ENCODE peak calls at places on chromosome X, in four cellular contexts. V is fibroblast of lung, N is GM23248, Q is GM23338. O is an unnamed sample.

GRCh38 chrX:39936886-39937770 is 160.6 kb downstream of the BCOR start:
- DNase-seq in V (no peak), N (no peak), Q (no peak), O (no peak)

GRCh38 chrX:153728095-153728494 is 3.4 kb downstream of the ABCD1 start:
- DNase-seq in V (no peak), N (no peak), Q (peak), O (no peak)

GRCh38 chrX:126164689-126165400 is 1.2 kb downstream of the DCAF12L2 start:
- DNase-seq in V (no peak), N (no peak), Q (no peak), O (no peak)

GRCh38 chrX:134885336-134886016 is 105.3 kb upstream of the SMIM10 start:
- DNase-seq in V (peak), N (no peak), Q (no peak), O (peak)

GRCh38 chrX:74835566-74835965 is 89.7 kb downstream of the NEXMIF start:
- DNase-seq in V (no peak), N (no peak), Q (no peak), O (no peak)

GRCh38 chrX:40307871-40308270 is 210.1 kb upstream of the BCOR start:
- DNase-seq in V (no peak), N (no peak), Q (no peak), O (no peak)

GRCh38 chrX:15493118-15494082 is at the start of gene PIR:
- DNase-seq in V (peak), N (peak), Q (peak), O (peak)

GRCh38 chrX:41119803-41120202 is 34.6 kb downstream of the USP9X start:
- DNase-seq in V (no peak), N (no peak), Q (no peak), O (no peak)

GRCh38 chrX:110847334-110847733 is 51.7 kb upstream of the CHRDL1 start:
- DNase-seq in V (peak), N (peak), Q (peak), O (peak)

GRCh38 chrX:129755779-129756650 is 17.2 kb downstream of the XPNPEP2 start:
- DNase-seq in V (no peak), N (no peak), Q (peak), O (no peak)

GRCh38 chrX:16785247-16786138 is 773 bp upstream of the TXLNG start:
- DNase-seq in V (no peak), N (peak), Q (peak), O (peak)

GRCh38 chrX:1524874-1525582 is 12.0 kb downstream of the P2RY8 start:
- DNase-seq in V (no peak), N (no peak), Q (no peak), O (no peak)

GRCh38 chrX:19709812-19710518 is 177.4 kb downstream of the SH3KBP1 start:
- DNase-seq in V (peak), N (peak), Q (no peak), O (peak)

GRCh38 chrX:152901816-152902501 is 4.1 kb downstream of the ZNF185 start:
- DNase-seq in V (peak), N (no peak), Q (peak), O (no peak)

GRCh38 chrX:154734101-154734781 is 16.6 kb downstream of the GAB3 start:
- DNase-seq in V (peak), N (peak), Q (no peak), O (peak)

GRCh38 chrX:114626323-114626722 is 42.4 kb downstream of the HTR2C start:
- DNase-seq in V (peak), N (peak), Q (peak), O (peak)

GRCh38 chrX:131081772-131082755 is 23.9 kb downstream of the ARHGAP36 start:
- DNase-seq in V (no peak), N (no peak), Q (peak), O (no peak)
- TF ChIP-seq EZH2 in V (no peak), N (no peak), Q (peak), O (no peak)

DNA sequence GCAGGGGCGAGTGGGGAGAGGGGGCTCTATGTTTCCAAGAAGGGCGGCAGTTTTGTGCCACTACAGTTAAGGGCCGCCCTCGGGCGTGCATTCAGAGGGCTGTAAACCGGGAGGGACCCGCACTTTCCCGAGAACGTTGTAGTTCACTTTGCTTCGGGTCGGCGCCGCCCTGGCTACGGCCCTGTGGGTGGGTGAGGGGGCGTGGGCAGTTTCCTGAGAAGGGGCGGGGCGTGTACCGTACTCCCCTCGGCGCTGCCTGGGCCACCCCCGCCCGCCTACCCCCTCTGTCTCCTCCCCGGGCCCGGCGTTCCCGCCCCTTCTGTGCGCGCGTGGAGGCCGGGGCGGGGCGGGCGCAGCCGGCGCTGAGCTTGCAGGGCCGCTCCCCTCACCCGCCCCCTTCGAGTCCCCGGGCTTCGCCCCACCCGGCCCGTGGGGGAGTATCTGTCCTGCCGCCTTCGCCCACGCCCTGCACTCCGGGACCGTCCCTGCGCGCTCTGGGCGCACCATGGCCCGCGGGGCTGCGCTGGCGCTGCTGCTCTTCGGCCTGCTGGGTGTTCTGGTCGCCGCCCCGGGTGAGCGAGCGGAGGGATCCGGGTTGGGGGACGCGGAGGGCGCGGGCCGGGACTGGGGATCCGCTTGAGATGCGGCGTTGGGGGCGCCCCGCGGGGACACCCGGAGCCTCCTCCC is at the start of gene CD99:
- DNase-seq in V (peak), N (peak), Q (peak), O (peak)
- TF ChIP-seq EZH2 in V (no peak), N (no peak), Q (no peak), O (no peak)

DNA sequence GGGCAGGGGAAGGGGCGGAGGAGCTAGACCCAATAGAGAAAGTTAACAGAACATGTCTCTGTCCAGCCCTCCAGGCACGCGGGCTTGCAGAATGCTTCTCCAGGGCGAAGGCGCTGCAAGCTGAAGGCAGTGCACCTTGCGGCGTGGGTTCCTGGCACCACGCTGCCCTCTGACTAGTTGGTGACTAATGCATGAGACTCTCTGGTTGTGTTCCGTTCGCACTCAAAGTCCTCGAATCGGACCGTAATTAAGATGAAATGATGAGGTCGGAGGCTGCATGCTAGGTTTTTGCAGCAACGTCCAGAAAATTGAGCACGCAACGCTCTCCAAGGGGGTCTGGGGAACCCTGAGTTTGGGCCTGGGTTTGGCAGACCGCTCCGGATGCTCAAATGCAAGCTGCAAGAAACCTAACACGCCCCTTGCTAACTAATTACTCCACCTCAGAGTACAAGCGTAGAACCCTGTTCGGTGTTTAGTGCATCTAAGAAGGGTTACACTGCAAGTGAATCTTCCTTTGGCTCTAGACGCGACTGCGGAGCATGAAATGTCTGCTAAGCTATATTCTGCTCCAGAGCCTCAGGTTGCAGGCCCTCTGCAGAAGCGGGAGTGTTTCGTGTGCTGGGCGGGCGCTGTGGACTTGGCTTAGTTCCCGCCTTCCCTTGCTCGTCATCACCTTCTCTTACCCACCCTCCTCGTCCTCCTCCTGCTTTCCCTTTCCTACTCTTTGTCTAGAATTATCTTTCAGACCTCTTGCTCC is 57.1 kb upstream of the NKAP start:
- DNase-seq in V (peak), N (peak), Q (peak), O (peak)
- TF ChIP-seq EZH2 in V (no peak), N (peak), Q (no peak), O (no peak)

GRCh38 chrX:27889878-27890277 is 82.1 kb downstream of the MAGEB10 start:
- DNase-seq in V (no peak), N (no peak), Q (no peak), O (no peak)
- TF ChIP-seq EZH2 in V (no peak), N (no peak), Q (no peak), O (no peak)

O was measured in PC-3.